ENCODE peak calls at places on chromosome 4, in seven cellular contexts. T, B, D, X, S, A and E are unnamed samples.

GRCh38 chr4:1393866-1394265 is 12.4 kb downstream of the NKX1-1 start:
- DNase-seq in B (no peak), D (no peak), S (peak), A (no peak), X (no peak), T (no peak), E (no peak)

GRCh38 chr4:79663865-79664264 is 255.8 kb upstream of the GK2 start:
- DNase-seq in X (no peak), S (no peak), A (no peak), T (no peak), B (no peak), D (no peak), E (no peak)

GRCh38 chr4:120000591-120001296 is 65.9 kb downstream of the MAD2L1 start:
- DNase-seq in D (no peak), X (no peak), S (no peak), A (no peak), B (no peak), T (no peak), E (no peak)

GRCh38 chr4:184355111-184355604 is 119.2 kb downstream of the IRF2 start:
- DNase-seq in B (no peak), S (peak), A (peak), D (no peak), T (peak), X (no peak), E (no peak)

GRCh38 chr4:8914461-8915171 is 43.0 kb upstream of the HMX1 start:
- DNase-seq in A (no peak), D (no peak), X (peak), B (peak), T (no peak), S (peak), E (no peak)

GRCh38 chr4:109406337-109406931 is 27.2 kb upstream of the SEC24B start:
- DNase-seq in B (no peak), S (no peak), A (peak), T (peak), D (no peak), X (no peak), E (no peak)

GRCh38 chr4:22434895-22435294 is 81.0 kb downstream of the ADGRA3 start:
- DNase-seq in S (no peak), T (peak), X (peak), A (peak), B (no peak), D (peak), E (peak)

GRCh38 chr4:8523175-8523574 is 57.0 kb upstream of the GPR78 start:
- DNase-seq in A (no peak), T (no peak), S (peak), D (no peak), X (no peak), B (no peak), E (no peak)

GRCh38 chr4:13928214-13928613 is 300.7 kb upstream of the BOD1L1 start:
- DNase-seq in X (no peak), A (no peak), D (no peak), B (no peak), T (no peak), S (no peak), E (no peak)

GRCh38 chr4:54525602-54526001 is 132.2 kb upstream of the KIT start:
- DNase-seq in B (no peak), T (no peak), X (no peak), A (peak), D (no peak), S (no peak), E (no peak)

GRCh38 chr4:141180991-141181760 is 39.5 kb upstream of the ZNF330 start:
- DNase-seq in B (no peak), X (no peak), D (no peak), T (no peak), A (no peak), S (no peak), E (no peak)

GRCh38 chr4:110631582-110632505 is 9.0 kb upstream of the PITX2 start:
- DNase-seq in A (peak), X (peak), B (no peak), S (peak), D (peak), T (peak), E (peak)

GRCh38 chr4:13627185-13627605 is 330 bp downstream of the BOD1L1 start:
- DNase-seq in A (no peak), B (no peak), T (peak), D (peak), X (no peak), S (peak), E (peak)

GRCh38 chr4:101649790-101650450 is 140.6 kb upstream of the BANK1 start:
- DNase-seq in B (no peak), D (no peak), T (no peak), A (no peak), S (no peak), X (no peak), E (no peak)

GRCh38 chr4:112112590-112113170 is 32.6 kb upstream of the FAM241A start:
- DNase-seq in D (no peak), X (no peak), A (no peak), B (no peak), T (no peak), S (no peak), E (no peak)

GRCh38 chr4:123291329-123291728 is 105.3 kb upstream of the SPRY1 start:
- DNase-seq in A (no peak), T (peak), S (no peak), X (no peak), D (no peak), B (no peak), E (no peak)

GRCh38 chr4:111506706-111507105 is 638.5 kb upstream of the FAM241A start:
- DNase-seq in A (peak), S (no peak), X (no peak), B (no peak), T (no peak), D (no peak), E (no peak)

GRCh38 chr4:183369073-183369472 is 46.8 kb upstream of the CLDN24 start:
- DNase-seq in B (no peak), X (no peak), D (no peak), S (no peak), T (no peak), A (no peak), E (no peak)

GRCh38 chr4:40321671-40322131 is 13.4 kb upstream of the CHRNA9 start:
- DNase-seq in B (no peak), D (no peak), A (peak), T (peak), X (no peak), S (no peak), E (no peak)

GRCh38 chr4:74738756-74739155 is 55.6 kb downstream of the BTC start:
- DNase-seq in B (no peak), X (no peak), T (no peak), S (no peak), D (no peak), A (no peak), E (no peak)

GRCh38 chr4:153602758-153603157 is 81.3 kb upstream of the TLR2 start:
- DNase-seq in B (no peak), D (no peak), X (no peak), A (no peak), S (no peak), T (no peak), E (no peak)

GRCh38 chr4:68129793-68130192 is at the start of gene TMPRSS11F:
- DNase-seq in S (no peak), X (no peak), B (no peak), A (no peak), T (no peak), D (no peak), E (no peak)

GRCh38 chr4:128427832-128428366 is 140.3 kb upstream of the PGRMC2 start:
- DNase-seq in S (peak), T (peak), X (peak), B (no peak), D (peak), A (peak), E (no peak)

GRCh38 chr4:4677825-4678522 is 136.1 kb upstream of the STX18 start:
- DNase-seq in D (no peak), T (peak), A (peak), X (no peak), S (no peak), B (no peak), E (no peak)

GRCh38 chr4:48262484-48262883 is 7.2 kb downstream of the TEC start:
- DNase-seq in S (no peak), D (no peak), B (no peak), T (no peak), X (no peak), A (no peak), E (no peak)

GRCh38 chr4:61374612-61374920 is 174.4 kb downstream of the ADGRL3 start:
- DNase-seq in S (no peak), A (peak), B (no peak), X (no peak), D (no peak), T (no peak), E (no peak)

GRCh38 chr4:821181-821591 is 4.7 kb downstream of the CPLX1 start:
- DNase-seq in A (no peak), T (no peak), B (no peak), X (no peak), D (no peak), S (no peak), E (peak)

GRCh38 chr4:8738471-8738931 is 133.1 kb downstream of the HMX1 start:
- DNase-seq in B (no peak), X (peak), T (no peak), D (no peak), S (peak), A (no peak), E (no peak)

GRCh38 chr4:107349732-107350131 is 313.6 kb upstream of the DKK2 start:
- DNase-seq in S (no peak), D (no peak), A (no peak), B (no peak), T (no peak), X (no peak), E (no peak)

GRCh38 chr4:154416183-154416543 is 75.4 kb downstream of the DCHS2 start:
- DNase-seq in A (no peak), S (no peak), D (peak), X (no peak), B (peak), T (no peak), E (no peak)

GRCh38 chr4:152106113-152106763 is 345.4 kb upstream of the GATB start:
- DNase-seq in A (peak), D (peak), B (peak), T (peak), X (peak), S (no peak), E (no peak)

GRCh38 chr4:82401600-82401999 is 27.8 kb upstream of the HNRNPD start:
- DNase-seq in B (no peak), S (no peak), T (no peak), D (no peak), A (no peak), X (no peak), E (no peak)

GRCh38 chr4:184395451-184395917 is 78.9 kb downstream of the IRF2 start:
- DNase-seq in T (no peak), A (no peak), B (no peak), D (no peak), S (no peak), X (no peak), E (peak)

GRCh38 chr4:11293866-11294265 is 134.8 kb downstream of the HS3ST1 start:
- DNase-seq in T (no peak), X (no peak), B (no peak), A (no peak), S (no peak), D (no peak), E (no peak)

GRCh38 chr4:110793890-110794588 is 171.2 kb upstream of the PITX2 start:
- DNase-seq in T (no peak), S (no peak), B (no peak), D (no peak), A (no peak), X (no peak), E (no peak)

GRCh38 chr4:54316139-54316538 is 87.0 kb downstream of the PDGFRA start:
- DNase-seq in D (no peak), T (no peak), A (no peak), X (no peak), S (no peak), B (no peak), E (no peak)

GRCh38 chr4:19879330-19879729 is 372.4 kb upstream of the SLIT2 start:
- DNase-seq in D (no peak), S (no peak), T (no peak), A (no peak), X (no peak), B (no peak), E (no peak)

GRCh38 chr4:86935499-86935832 is 655 bp downstream of the AFF1 start:
- DNase-seq in A (no peak), S (no peak), T (no peak), B (no peak), D (no peak), X (peak), E (no peak)

GRCh38 chr4:86934772-86935498 is at the start of gene AFF1:
- DNase-seq in D (peak), B (peak), S (peak), X (peak), A (peak), T (peak), E (peak)

GRCh38 chr4:86934147-86934771 is 552 bp upstream of the AFF1 start:
- DNase-seq in T (no peak), D (peak), X (no peak), S (no peak), A (no peak), B (no peak), E (no peak)

GRCh38 chr4:86939123-86939522 is 4.3 kb downstream of the AFF1 start:
- DNase-seq in T (peak), A (no peak), B (no peak), X (no peak), S (no peak), D (no peak), E (no peak)

DNA sequence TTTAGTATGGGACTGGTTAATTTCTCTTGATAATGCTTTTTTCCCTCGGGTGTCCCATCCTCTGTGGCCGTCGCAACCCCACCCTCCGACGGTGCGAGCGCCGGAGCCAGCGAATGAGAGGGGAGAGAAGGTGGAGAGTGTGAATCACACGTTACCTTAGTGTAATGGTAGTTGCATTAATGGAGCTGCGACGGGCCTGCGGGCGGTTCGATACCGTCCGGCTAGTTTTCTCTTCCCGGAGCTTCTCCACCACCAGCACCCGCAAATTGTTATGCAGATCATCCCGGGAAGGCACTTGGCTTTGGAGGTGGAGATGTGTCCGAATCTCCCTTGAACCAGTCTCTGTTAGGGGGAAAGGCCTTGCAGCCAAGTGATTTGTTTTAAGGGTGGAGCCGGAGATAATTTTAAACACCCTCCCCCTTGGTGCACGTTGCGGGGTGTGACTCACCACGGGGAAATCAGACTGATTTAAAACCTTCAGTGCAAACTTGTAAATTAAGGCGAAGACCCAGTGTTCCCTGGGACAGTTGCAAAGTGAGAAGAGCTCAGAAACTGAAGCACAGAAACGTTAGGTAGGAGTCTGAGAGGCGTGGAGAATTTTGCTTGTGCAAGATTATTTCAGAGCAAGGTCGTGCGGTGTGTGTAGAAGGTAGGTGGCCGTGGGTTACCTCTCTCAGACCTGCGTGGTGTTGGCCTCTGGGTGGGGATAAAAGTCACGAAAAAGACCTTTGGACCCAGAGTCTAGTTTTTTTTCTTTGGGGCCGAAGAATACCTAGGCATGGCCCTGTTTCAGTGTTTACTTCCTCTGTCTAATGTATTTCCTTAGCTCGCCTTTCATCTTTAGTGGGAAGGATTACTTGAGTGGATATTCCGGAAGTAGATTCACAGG is 1.3 kb downstream of the AFF1 start:
- DNase-seq in T (peak), D (peak), S (peak), A (peak), B (peak), X (peak), E (peak)
- TF ChIP-seq POLR2A in T (peak), D (peak), S (peak), A (no peak), B (peak), X (no peak), E (peak)

GRCh38 chr4:42123071-42123644 is 29.3 kb downstream of the BEND4 start:
- DNase-seq in A (no peak), X (no peak), D (no peak), S (no peak), T (no peak), B (no peak), E (no peak)

GRCh38 chr4:42122237-42122636 is 30.2 kb downstream of the BEND4 start:
- DNase-seq in X (no peak), A (no peak), D (no peak), S (no peak), T (no peak), B (no peak), E (no peak)

GRCh38 chr4:42119916-42120315 is 32.5 kb downstream of the BEND4 start:
- DNase-seq in X (no peak), D (no peak), A (no peak), T (no peak), S (no peak), B (no peak), E (no peak)
- H3K27ac ChIP-seq in X (no peak), D (no peak), A (no peak), T (no peak), S (no peak), B (no peak), E (no peak)

DNA sequence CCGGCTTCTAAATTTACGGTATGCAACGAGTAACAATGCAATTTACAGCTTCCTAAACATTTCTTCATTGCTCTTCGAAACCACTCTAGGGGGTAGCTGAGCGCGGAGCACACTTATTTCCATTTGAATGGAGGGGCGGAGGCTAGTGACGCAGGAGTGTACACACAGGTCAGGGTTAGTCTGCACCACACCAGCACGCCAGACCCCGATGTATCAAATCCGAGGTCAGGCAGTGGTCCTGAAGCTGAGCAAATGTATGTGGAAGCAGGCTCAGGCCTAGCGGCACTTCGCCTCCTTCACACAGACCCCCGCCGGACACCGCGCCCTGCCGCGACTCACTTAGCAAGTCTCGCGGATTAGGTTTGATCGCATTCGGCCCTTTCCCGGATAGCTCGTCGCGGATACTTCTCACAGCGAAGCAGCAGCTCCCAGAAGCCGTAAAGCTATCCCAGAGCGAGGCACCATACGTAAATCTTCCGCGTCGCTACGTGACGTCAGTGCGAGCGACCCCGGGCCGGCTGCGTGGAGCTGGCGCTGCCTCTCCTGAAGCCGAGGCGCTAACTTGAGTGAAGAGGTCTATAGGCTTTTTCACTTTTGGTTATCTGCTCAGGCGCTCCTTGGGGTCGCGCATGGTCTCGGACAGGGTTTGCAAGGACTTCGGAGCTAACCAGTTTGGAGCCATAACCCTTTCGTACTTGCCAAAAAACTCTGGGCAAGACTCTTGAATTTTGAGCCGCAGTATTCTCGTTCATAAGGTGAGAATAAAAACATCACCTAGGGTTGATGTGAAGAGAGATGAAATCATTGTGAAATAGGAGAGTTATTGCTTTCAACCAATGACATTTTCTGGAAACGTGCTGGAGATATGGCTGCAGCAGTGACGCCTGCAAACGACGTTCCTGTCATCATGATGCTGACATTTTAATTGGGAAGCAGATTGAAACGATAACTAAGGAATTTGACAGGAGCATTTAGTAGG is at the start of gene AASDH:
- DNase-seq in S (peak), T (peak), B (peak), A (peak), D (peak), X (peak), E (peak)
- TF ChIP-seq POLR2A in S (peak), T (peak), B (peak), A (peak), D (peak), X (no peak), E (peak)

GRCh38 chr4:3042226-3042625 is 32.1 kb downstream of the HTT-AS start:
- DNase-seq in X (no peak), A (no peak), B (no peak), T (no peak), D (no peak), S (peak), E (no peak)
- H3K27ac ChIP-seq in X (no peak), A (no peak), B (no peak), T (no peak), D (peak), S (peak), E (peak)